ENCODE peak calls at places on chromosomes 4 and X, in eight cellular contexts. H is HT1080, B is hepatocyte, Y is nephron progenitor cell, C is activated gamma-delta T cell treated with Interleukin-2 at 50 U/mL for 16 hours, U is NCI-H1417, P is iPS DF 19.7, S is GM04504. G is an unnamed sample.

GRCh38 chr4:76987153-76987562 is 37.6 kb downstream of the SEPTIN11 start:
- DNase-seq in H (peak), B (peak), Y (no peak), C (no peak), U (no peak), P (no peak), S (peak), G (no peak)

GRCh38 chr4:175998782-175999181 is 66.9 kb upstream of the WDR17 start:
- DNase-seq in H (no peak), B (no peak), Y (peak), C (no peak), U (no peak), P (peak), S (no peak), G (no peak)

GRCh38 chrX:19875051-19875432 is 12.4 kb downstream of the SH3KBP1 start:
- DNase-seq in H (peak), B (no peak), Y (no peak), C (no peak), U (no peak), P (no peak), S (no peak), G (no peak)

GRCh38 chrX:35886135-35886534 is 33.4 kb upstream of the CFAP47 start:
- DNase-seq in H (no peak), B (no peak), Y (no peak), C (no peak), U (no peak), P (no peak), S (no peak), G (no peak)

GRCh38 chr4:10075158-10075863 is 41.3 kb downstream of the WDR1 start:
- DNase-seq in H (no peak), B (no peak), Y (no peak), C (no peak), U (no peak), P (no peak), S (no peak), G (no peak)

GRCh38 chr4:147707892-147708672 is 23.8 kb upstream of the ARHGAP10 start:
- DNase-seq in H (peak), B (peak), Y (peak), C (peak), U (peak), P (no peak), S (no peak), G (peak)

GRCh38 chr4:104395219-104395618 is 99.5 kb downstream of the CXXC4 start:
- DNase-seq in H (no peak), B (no peak), Y (no peak), C (no peak), U (peak), P (no peak), S (no peak), G (peak)

GRCh38 chrX:18654873-18655836 is 16.8 kb downstream of the RS1 start:
- DNase-seq in H (no peak), B (no peak), Y (no peak), C (no peak), U (peak), P (no peak), S (no peak), G (peak)

GRCh38 chr4:152679414-152680281 is at the start of gene TMEM154:
- DNase-seq in H (peak), B (peak), Y (peak), C (peak), U (peak), P (no peak), S (peak), G (peak)

GRCh38 chr4:38367642-38368189 is 296.3 kb upstream of the KLF3 start:
- DNase-seq in H (no peak), B (no peak), Y (no peak), C (no peak), U (no peak), P (no peak), S (no peak), G (no peak)

GRCh38 chrX:101659601-101660063 is at the start of gene ARMCX2:
- DNase-seq in H (peak), B (peak), Y (peak), C (no peak), U (peak), P (no peak), S (peak), G (peak)

GRCh38 chrX:14932136-14932535 is 58.9 kb downstream of the MOSPD2 start:
- DNase-seq in H (no peak), B (no peak), Y (no peak), C (no peak), U (no peak), P (no peak), S (no peak), G (no peak)

GRCh38 chr4:135508006-135508714 is 1306.6 kb upstream of the PABPC4L start:
- DNase-seq in H (peak), B (no peak), Y (no peak), C (no peak), U (no peak), P (no peak), S (no peak), G (no peak)

GRCh38 chr4:41426523-41426922 is 111.4 kb upstream of the LIMCH1 start:
- DNase-seq in H (no peak), B (no peak), Y (no peak), C (no peak), U (no peak), P (no peak), S (no peak), G (no peak)

GRCh38 chr4:86924805-86925204 is 10.0 kb upstream of the AFF1 start:
- DNase-seq in H (peak), B (no peak), Y (no peak), C (no peak), U (no peak), P (no peak), S (no peak), G (no peak)

GRCh38 chr4:79913581-79913980 is 159.4 kb downstream of the ANTXR2 start:
- DNase-seq in H (peak), B (no peak), Y (no peak), C (no peak), U (no peak), P (no peak), S (peak), G (no peak)

GRCh38 chrX:48802089-48802812 is 384 bp downstream of the HDAC6 start:
- DNase-seq in H (peak), B (peak), Y (peak), C (peak), U (peak), P (no peak), S (peak), G (peak)

GRCh38 chrX:150663061-150663460 is 30.1 kb upstream of the MTMR1 start:
- DNase-seq in H (no peak), B (no peak), Y (no peak), C (no peak), U (peak), P (no peak), S (no peak), G (peak)

GRCh38 chr4:110540606-110541440 is 64.9 kb downstream of the ENPEP start:
- DNase-seq in H (peak), B (no peak), Y (no peak), C (no peak), U (no peak), P (no peak), S (peak), G (no peak)

GRCh38 chr4:88791274-88791673 is 93.6 kb upstream of the NAP1L5 start:
- DNase-seq in H (peak), B (no peak), Y (no peak), C (no peak), U (no peak), P (no peak), S (no peak), G (peak)

GRCh38 chrX:133335027-133335426 is 80.3 kb downstream of the GPC4 start:
- DNase-seq in H (no peak), B (peak), Y (peak), C (no peak), U (peak), P (no peak), S (peak), G (peak)

GRCh38 chr4:173940146-173940545 is 343.3 kb downstream of the FBXO8 start:
- DNase-seq in H (no peak), B (no peak), Y (no peak), C (no peak), U (no peak), P (no peak), S (no peak), G (no peak)

GRCh38 chr4:74117024-74117534 is 18.1 kb upstream of the CXCL2 start:
- DNase-seq in H (peak), B (peak), Y (no peak), C (no peak), U (no peak), P (no peak), S (peak), G (peak)

GRCh38 chr4:170089743-170090666 is at the start of gene AADAT:
- DNase-seq in H (peak), B (peak), Y (peak), C (no peak), U (peak), P (peak), S (peak), G (peak)

GRCh38 chrX:84487365-84488353 is 14.6 kb downstream of the HDX start:
- DNase-seq in H (no peak), B (no peak), Y (no peak), C (no peak), U (no peak), P (no peak), S (no peak), G (no peak)

GRCh38 chrX:134782796-134783195 is 124.5 kb upstream of the PLAC1 start:
- DNase-seq in H (peak), B (peak), Y (no peak), C (no peak), U (no peak), P (no peak), S (peak), G (peak)

GRCh38 chr4:80101086-80101767 is 28.2 kb upstream of the ANTXR2 start:
- DNase-seq in H (no peak), B (no peak), Y (no peak), C (no peak), U (no peak), P (no peak), S (no peak), G (no peak)

GRCh38 chr4:15682790-15683495 is 1.3 kb downstream of the FAM200B start:
- DNase-seq in H (no peak), B (no peak), Y (no peak), C (no peak), U (no peak), P (no peak), S (no peak), G (no peak)

GRCh38 chrX:35276115-35276514 is 333.5 kb downstream of the FAM47B start:
- DNase-seq in H (no peak), B (no peak), Y (no peak), C (no peak), U (no peak), P (no peak), S (no peak), G (no peak)

GRCh38 chr4:164748375-164748774 is 5.6 kb upstream of the SMIM31 start:
- DNase-seq in H (no peak), B (peak), Y (no peak), C (no peak), U (no peak), P (no peak), S (no peak), G (no peak)

GRCh38 chr4:7539186-7539585 is 104.5 kb upstream of the PSAPL1 start:
- DNase-seq in H (no peak), B (no peak), Y (no peak), C (no peak), U (no peak), P (no peak), S (no peak), G (no peak)

GRCh38 chrX:33065415-33065814 is 145.9 kb downstream of the DMD start:
- DNase-seq in H (no peak), B (no peak), Y (no peak), C (no peak), U (no peak), P (no peak), S (no peak), G (no peak)

GRCh38 chrX:48957477-48957826 is at the start of gene OTUD5:
- DNase-seq in H (no peak), B (peak), Y (no peak), C (peak), U (peak), P (no peak), S (no peak), G (peak)

GRCh38 chrX:17580529-17581155 is 156.7 kb upstream of the SCML1 start:
- DNase-seq in H (no peak), B (peak), Y (no peak), C (no peak), U (no peak), P (no peak), S (no peak), G (no peak)

GRCh38 chrX:101449279-101449678 is 36.0 kb upstream of the ARMCX4 start:
- DNase-seq in H (no peak), B (no peak), Y (no peak), C (no peak), U (no peak), P (no peak), S (no peak), G (no peak)

GRCh38 chr4:11904117-11904535 is 475.4 kb upstream of the HS3ST1 start:
- DNase-seq in H (peak), B (no peak), Y (no peak), C (no peak), U (no peak), P (no peak), S (no peak), G (no peak)

GRCh38 chr4:3291411-3291968 is 1.3 kb upstream of the RGS12 start:
- DNase-seq in H (no peak), B (peak), Y (no peak), C (no peak), U (no peak), P (no peak), S (no peak), G (no peak)

GRCh38 chr4:72209600-72209999 is 177.8 kb downstream of the NPFFR2 start:
- DNase-seq in H (no peak), B (peak), Y (no peak), C (no peak), U (no peak), P (no peak), S (no peak), G (no peak)

GRCh38 chr4:150826302-150826701 is 188.8 kb downstream of the LRBA start:
- DNase-seq in H (no peak), B (peak), Y (no peak), C (no peak), U (no peak), P (no peak), S (no peak), G (no peak)

G was measured in NCI-H345.